ENCODE peak calls at places on chromosomes 7 and 10, in seven cellular contexts. Z is activated naive CD8-positive, alpha-beta T cell treated with anti-CD3 and anti-CD28 coated beads, Interleukin-2, amount 50 U/mL, for 24 hours; U is NCI-H2029; Q is NCI-H2081 treated with DMSO at 0.1 percent for 48 hours; K is activated CD8-positive, alpha-beta memory T cell treated with anti-CD3 and anti-CD28 coated beads for 24 hours; O is GM23248; J is COR-L47. L is an unnamed sample.

GRCh38 chr7:140230517-140230861 is 53.7 kb upstream of the KDM7A start:
- DNase-seq in Z (peak), U (peak), Q (no peak), K (no peak), O (peak), J (no peak), L (no peak)

GRCh38 chr10:124138195-124138882 is 44.9 kb upstream of the CHST15 start:
- DNase-seq in Z (no peak), U (no peak), Q (no peak), K (no peak), O (peak), J (no peak), L (no peak)

GRCh38 chr10:83516788-83517187 is 622.5 kb upstream of the GHITM start:
- DNase-seq in Z (no peak), U (no peak), Q (no peak), K (no peak), O (no peak), J (no peak), L (no peak)

GRCh38 chr7:154928136-154929005 is 74.6 kb downstream of the PAXIP1 start:
- DNase-seq in Z (peak), U (peak), Q (no peak), K (peak), O (peak), J (peak), L (peak)

GRCh38 chr7:129652914-129653313 is 41.4 kb downstream of the NRF1 start:
- DNase-seq in Z (no peak), U (no peak), Q (no peak), K (no peak), O (no peak), J (no peak), L (no peak)

GRCh38 chr7:104845541-104845940 is 168.5 kb upstream of the KMT2E start:
- DNase-seq in Z (no peak), U (no peak), Q (no peak), K (no peak), O (no peak), J (no peak), L (no peak)

GRCh38 chr7:158997471-158997870 is 141.1 kb downstream of the DYNC2I1 start:
- DNase-seq in Z (no peak), U (no peak), Q (no peak), K (no peak), O (no peak), J (no peak), L (no peak)

GRCh38 chr10:80414126-80414898 is 6.0 kb downstream of the PRXL2A start:
- DNase-seq in Z (no peak), U (no peak), Q (peak), K (no peak), O (no peak), J (peak), L (peak)

GRCh38 chr10:31157125-31157983 is 125.7 kb upstream of the ZNF438 start:
- DNase-seq in Z (no peak), U (peak), Q (peak), K (no peak), O (peak), J (peak), L (no peak)

GRCh38 chr7:117132385-117133120 is 179.3 kb downstream of the ST7 start:
- DNase-seq in Z (no peak), U (no peak), Q (no peak), K (no peak), O (peak), J (no peak), L (no peak)

GRCh38 chr7:149261321-149261828 is 621 bp upstream of the ZNF783 start:
- DNase-seq in Z (peak), U (no peak), Q (no peak), K (no peak), O (peak), J (no peak), L (no peak)

GRCh38 chr10:5584895-5585516 is 60.2 kb downstream of the CALML3 start:
- DNase-seq in Z (no peak), U (peak), Q (no peak), K (no peak), O (peak), J (no peak), L (no peak)

GRCh38 chr7:19061331-19061730 is 56.1 kb downstream of the TWIST1 start:
- DNase-seq in Z (no peak), U (no peak), Q (no peak), K (no peak), O (peak), J (no peak), L (no peak)

GRCh38 chr7:16811555-16811954 is 6.8 kb upstream of the AGR2 start:
- DNase-seq in Z (no peak), U (no peak), Q (no peak), K (no peak), O (peak), J (no peak), L (no peak)

GRCh38 chr10:114932945-114933344 is 5.0 kb upstream of the TRUB1 start:
- DNase-seq in Z (no peak), U (no peak), Q (no peak), K (no peak), O (no peak), J (no peak), L (no peak)

GRCh38 chr7:142323706-142324105 is 65.8 kb upstream of the PRSS58 start:
- DNase-seq in Z (peak), U (peak), Q (no peak), K (peak), O (peak), J (no peak), L (no peak)

GRCh38 chr10:74677951-74678350 is 148.4 kb upstream of the KAT6B start:
- DNase-seq in Z (no peak), U (no peak), Q (no peak), K (no peak), O (no peak), J (no peak), L (no peak)

GRCh38 chr7:117010375-117011133 is 57.3 kb downstream of the ST7 start:
- DNase-seq in Z (peak), U (no peak), Q (no peak), K (no peak), O (peak), J (no peak), L (no peak)

GRCh38 chr10:3777876-3778707 is 6.9 kb downstream of the KLF6 start:
- DNase-seq in Z (no peak), U (no peak), Q (no peak), K (peak), O (peak), J (no peak), L (no peak)

GRCh38 chr10:3401491-3401938 is 228.9 kb upstream of the PITRM1 start:
- DNase-seq in Z (no peak), U (no peak), Q (no peak), K (no peak), O (peak), J (no peak), L (no peak)

GRCh38 chr10:119812684-119813083 is 60.0 kb downstream of the MCMBP start:
- DNase-seq in Z (no peak), U (peak), Q (no peak), K (no peak), O (no peak), J (no peak), L (no peak)

GRCh38 chr7:73681031-73681430 is 2.2 kb downstream of the DNAJC30 start:
- DNase-seq in Z (no peak), U (no peak), Q (no peak), K (no peak), O (peak), J (no peak), L (no peak)

GRCh38 chr10:119526606-119527592 is 15.6 kb downstream of the RGS10 start:
- DNase-seq in Z (no peak), U (no peak), Q (no peak), K (no peak), O (no peak), J (no peak), L (no peak)

GRCh38 chr7:135291809-135292253 is 58.2 kb downstream of the STRA8 start:
- DNase-seq in Z (no peak), U (peak), Q (no peak), K (no peak), O (peak), J (peak), L (no peak)